ENCODE peak calls at places on chromosome 22, in four cellular contexts. One of them, this sample, is unnamed. For H3K27me3, the result is how much of the 10 kb centered on the place peaks cover.

GRCh38 chr22:29073618-29074275 is 912 bp downstream of the KREMEN1 start:
- DNase-seq in HepG2: peak
- DNase-seq in GM12878: no peak
- DNase-seq in K562: no peak
- DNase-seq in this sample: no peak

GRCh38 chr22:39181778-39182177 is 29.3 kb upstream of the CBX7 start:
- DNase-seq in K562: no peak
- DNase-seq in GM12878: no peak
- DNase-seq in HepG2: no peak
- DNase-seq in this sample: no peak

GRCh38 chr22:31474743-31475142 is 14.9 kb downstream of the EIF4ENIF1 start:
- DNase-seq in GM12878: no peak
- DNase-seq in HepG2: no peak
- DNase-seq in K562: no peak
- DNase-seq in this sample: no peak

GRCh38 chr22:30574095-30574981 is at the start of gene GAL3ST1:
- DNase-seq in HepG2: peak
- DNase-seq in K562: no peak
- DNase-seq in GM12878: no peak
- DNase-seq in this sample: no peak

GRCh38 chr22:17945156-17945850 is 79.1 kb downstream of the MICAL3 start:
- DNase-seq in GM12878: no peak
- DNase-seq in HepG2: no peak
- DNase-seq in K562: no peak
- DNase-seq in this sample: no peak

GRCh38 chr22:40196628-40197027 is 18.9 kb downstream of the TNRC6B start:
- DNase-seq in GM12878: peak
- DNase-seq in HepG2: no peak
- DNase-seq in K562: no peak
- DNase-seq in this sample: peak

GRCh38 chr22:31055322-31056159 is 25.6 kb upstream of the SMTN start:
- DNase-seq in GM12878: no peak
- DNase-seq in K562: no peak
- DNase-seq in HepG2: peak
- DNase-seq in this sample: peak

GRCh38 chr22:48870436-48870835 is 957.2 kb downstream of the BRD1 start:
- DNase-seq in K562: no peak
- DNase-seq in GM12878: no peak
- DNase-seq in HepG2: no peak
- DNase-seq in this sample: no peak

GRCh38 chr22:23565288-23565941 is 14.7 kb downstream of the IGLL1 start:
- DNase-seq in K562: no peak
- DNase-seq in GM12878: no peak
- DNase-seq in HepG2: no peak
- DNase-seq in this sample: no peak

GRCh38 chr22:17388235-17388634 is 19.0 kb downstream of the CECR2 start:
- DNase-seq in HepG2: no peak
- DNase-seq in K562: no peak
- DNase-seq in GM12878: no peak
- DNase-seq in this sample: no peak

DNA sequence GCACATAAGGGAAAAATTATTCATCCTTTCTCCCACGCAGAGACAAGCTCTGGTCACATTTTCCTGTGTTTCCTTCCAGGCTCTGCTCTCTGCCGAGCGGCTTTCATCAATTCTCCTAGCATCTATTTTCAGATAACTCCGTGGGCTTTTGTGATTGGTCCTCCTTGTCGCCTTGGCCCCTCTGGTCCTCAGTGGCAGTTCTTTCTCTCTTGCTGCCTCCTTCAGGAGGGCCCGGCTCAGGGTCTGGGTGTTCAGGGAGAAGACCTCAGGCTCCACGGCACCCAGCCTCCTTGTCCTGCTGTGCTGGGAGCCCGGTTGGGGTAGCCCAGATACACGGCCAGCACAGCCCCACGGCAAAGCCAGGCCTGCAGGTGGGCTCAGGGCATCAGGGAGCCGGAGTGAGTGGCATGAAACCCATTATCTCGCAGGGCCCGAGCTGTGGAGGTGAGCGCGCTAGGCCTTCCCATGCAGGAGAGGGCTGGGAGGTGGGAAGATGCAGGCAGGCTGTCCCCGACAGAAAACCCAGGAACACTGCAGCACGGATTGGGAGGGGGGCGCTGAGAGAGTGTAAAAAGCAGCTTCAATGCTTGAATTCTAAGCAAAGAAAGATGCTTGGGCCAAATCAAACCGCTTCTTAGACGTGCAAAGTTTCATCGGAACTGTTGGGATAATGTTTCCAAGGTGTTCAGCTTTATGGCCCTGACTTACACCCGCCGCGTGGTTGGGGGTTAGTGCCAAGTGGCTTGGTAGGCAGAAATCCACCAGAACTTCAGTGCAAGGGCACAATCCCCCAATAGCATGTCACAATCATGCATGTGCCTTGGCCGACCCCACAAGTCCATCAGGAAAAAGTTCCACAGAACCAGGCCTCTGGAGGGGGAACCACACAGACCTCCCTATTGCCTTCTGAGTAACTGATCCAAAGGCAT is 81.9 kb upstream of the WNT7B start:
- DNase-seq in HepG2: no peak
- DNase-seq in K562: no peak
- DNase-seq in GM12878: no peak
- DNase-seq in this sample: no peak
- H3K4me2 ChIP-seq in HepG2: no peak
- H3K4me2 ChIP-seq in K562: no peak
- H3K4me2 ChIP-seq in GM12878: peak
- H3K4me2 ChIP-seq in this sample: peak

DNA sequence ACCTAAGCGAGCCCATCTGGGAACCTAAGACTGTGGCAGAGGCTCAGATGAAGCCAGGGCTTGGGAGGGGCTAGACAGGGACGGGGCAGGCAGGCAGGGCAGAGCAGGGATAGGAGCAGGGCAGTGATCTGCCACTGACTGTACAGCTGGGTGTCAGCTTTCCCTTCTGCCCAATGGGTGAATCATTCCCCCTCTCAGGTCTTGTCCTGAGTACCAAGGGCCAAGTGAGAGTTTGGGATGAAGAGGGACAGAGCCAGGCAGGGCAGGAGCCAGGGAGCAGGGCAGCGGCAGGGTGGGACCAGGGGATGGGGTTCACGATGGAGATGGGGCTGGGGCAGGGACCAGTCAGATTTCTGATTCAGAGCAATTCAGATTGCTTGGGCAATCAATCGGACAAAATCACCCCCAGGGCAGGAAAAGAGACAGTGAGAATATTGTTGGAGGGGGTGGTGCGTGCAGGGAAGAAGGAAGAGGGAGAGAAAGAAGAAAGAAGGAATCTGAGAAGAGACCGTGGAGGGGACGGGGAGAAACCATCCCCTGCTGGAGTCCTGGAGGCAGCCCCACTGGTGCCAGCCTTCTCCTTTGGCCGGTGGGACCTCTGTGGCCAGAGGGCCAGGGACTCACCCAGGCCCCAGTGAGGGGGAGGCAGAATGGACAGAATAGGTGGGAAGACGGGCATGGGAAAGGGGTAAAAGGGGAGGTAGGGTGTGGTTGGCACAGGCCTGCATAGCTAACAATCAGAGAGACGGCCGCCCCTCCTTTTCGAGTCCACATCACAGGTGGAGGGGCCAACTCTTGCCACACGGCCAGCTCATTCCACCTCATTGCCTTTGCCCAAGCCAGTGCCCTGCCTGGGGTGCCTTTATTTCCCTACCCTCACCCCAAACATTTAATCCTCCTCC is 47.2 kb downstream of the CYTH4 start:
- DNase-seq in GM12878: no peak
- DNase-seq in HepG2: no peak
- DNase-seq in K562: no peak
- DNase-seq in this sample: no peak
- H3K27me3 ChIP-seq in GM12878: under half
- H3K27me3 ChIP-seq in HepG2: under half
- H3K27me3 ChIP-seq in K562: under half
- H3K27me3 ChIP-seq in this sample: under half

GRCh38 chr22:27624042-27624441 is 177.5 kb downstream of the MN1 start:
- DNase-seq in HepG2: no peak
- DNase-seq in GM12878: no peak
- DNase-seq in K562: no peak
- DNase-seq in this sample: no peak
- TF ChIP-seq MYC in HepG2: no peak
- TF ChIP-seq MYC in GM12878: no peak
- TF ChIP-seq MYC in K562: no peak
- TF ChIP-seq MYC in this sample: no peak

DNA sequence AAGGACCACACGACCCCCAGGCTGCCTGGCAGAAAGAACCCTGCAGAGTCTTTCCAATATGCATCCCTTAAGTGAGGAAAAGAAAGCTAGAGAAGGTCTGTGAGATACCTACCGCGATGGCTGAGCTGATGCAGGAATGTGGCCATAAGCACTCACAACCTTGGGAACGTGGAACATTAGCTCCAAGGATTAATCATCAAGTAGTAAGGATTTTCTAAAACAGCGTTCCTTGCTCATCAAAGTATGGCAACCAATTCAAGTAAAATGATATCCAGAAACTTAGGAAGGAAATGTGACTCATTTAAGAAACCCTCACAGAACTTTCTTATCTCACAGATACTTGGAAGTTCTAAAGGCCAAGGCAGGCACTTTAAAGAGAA is 12.8 kb downstream of the PACSIN2 start:
- DNase-seq in K562: no peak
- DNase-seq in HepG2: no peak
- DNase-seq in GM12878: no peak
- DNase-seq in this sample: peak
- H3K4me2 ChIP-seq in K562: peak
- H3K4me2 ChIP-seq in HepG2: peak
- H3K4me2 ChIP-seq in GM12878: peak
- H3K4me2 ChIP-seq in this sample: peak

DNA sequence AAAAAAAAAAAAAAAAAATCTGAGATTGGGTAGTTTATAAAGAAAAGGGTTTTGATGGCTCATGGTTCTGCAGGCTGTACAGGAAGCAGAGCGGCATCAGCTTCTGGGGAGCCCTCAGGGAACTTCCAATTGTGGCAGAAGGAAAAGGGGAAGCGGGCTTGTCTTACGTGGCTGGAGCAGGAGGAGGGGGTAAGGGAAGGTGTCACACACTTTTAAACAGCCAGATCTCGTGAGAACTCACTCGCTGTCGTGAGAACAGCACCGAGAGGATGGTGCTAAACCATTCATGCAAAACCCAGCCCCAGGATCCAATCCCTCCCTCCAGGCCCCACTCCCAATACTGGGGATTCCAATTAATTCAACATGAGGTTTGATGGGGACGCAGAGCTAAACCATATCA is 806.2 kb downstream of the TBC1D22A start:
- DNase-seq in K562: no peak
- DNase-seq in HepG2: no peak
- DNase-seq in GM12878: no peak
- DNase-seq in this sample: no peak
- H3K27me3 ChIP-seq in K562: under half
- H3K27me3 ChIP-seq in HepG2: under half
- H3K27me3 ChIP-seq in GM12878: under half
- H3K27me3 ChIP-seq in this sample: under half

DNA sequence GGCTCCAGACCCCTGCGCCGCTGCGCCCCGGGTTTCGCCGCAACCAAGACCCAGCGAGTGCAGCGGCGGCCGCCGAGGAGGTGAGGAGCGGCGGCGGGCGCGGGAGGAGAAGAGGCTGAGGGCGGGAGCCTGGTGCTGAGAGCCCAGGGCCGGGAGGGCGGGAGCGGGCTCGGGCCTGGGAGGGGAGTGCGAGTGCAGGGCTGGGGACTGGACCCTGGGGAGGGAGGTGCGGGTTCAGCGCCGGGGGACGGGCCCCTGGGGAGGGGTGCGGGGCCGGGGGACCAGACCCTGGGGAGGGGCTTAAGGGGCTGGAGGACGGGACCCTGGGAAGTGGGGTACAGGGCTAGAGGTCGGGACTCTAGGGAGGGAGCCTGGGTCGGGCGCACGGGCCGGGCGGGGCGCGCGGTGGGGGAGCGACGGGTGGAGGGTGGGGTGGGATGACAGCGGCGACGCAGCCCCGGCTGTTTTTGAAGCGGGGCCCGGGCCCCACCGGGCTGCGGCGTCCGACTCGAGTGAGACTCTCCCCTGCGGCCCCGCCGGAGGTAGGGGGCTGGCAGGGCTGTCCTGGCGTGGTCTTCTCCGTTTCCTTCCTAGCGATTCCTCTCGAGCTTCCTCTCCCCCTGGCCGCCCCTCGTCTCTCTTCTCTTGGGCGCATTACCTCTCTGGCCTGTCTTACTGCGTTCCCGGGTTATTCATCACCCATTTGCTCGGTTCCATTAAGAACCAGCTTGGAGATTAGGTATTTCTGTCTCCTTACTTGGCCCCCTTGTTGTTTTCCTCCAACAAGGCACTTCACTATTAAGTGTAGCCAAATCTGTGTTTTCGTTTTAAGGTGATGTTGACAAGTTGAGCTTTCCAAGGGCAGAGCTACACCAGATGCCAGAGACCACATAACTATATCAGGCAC is 745 bp downstream of the NUP50 start:
- DNase-seq in HepG2: no peak
- DNase-seq in K562: peak
- DNase-seq in GM12878: no peak
- DNase-seq in this sample: peak
- TF ChIP-seq MYC in HepG2: no peak
- TF ChIP-seq MYC in K562: no peak
- TF ChIP-seq MYC in GM12878: no peak
- TF ChIP-seq MYC in this sample: no peak

GRCh38 chr22:20836987-20837823 is 21.4 kb downstream of the PI4KA start:
- DNase-seq in HepG2: no peak
- DNase-seq in K562: no peak
- DNase-seq in GM12878: no peak
- DNase-seq in this sample: no peak
- H3K4me2 ChIP-seq in HepG2: no peak
- H3K4me2 ChIP-seq in K562: no peak
- H3K4me2 ChIP-seq in GM12878: no peak
- H3K4me2 ChIP-seq in this sample: no peak

GRCh38 chr22:50312371-50312770 is 4.9 kb upstream of the PLXNB2 start:
- DNase-seq in HepG2: no peak
- DNase-seq in K562: no peak
- DNase-seq in GM12878: no peak
- DNase-seq in this sample: no peak
- H3K27me3 ChIP-seq in HepG2: under half
- H3K27me3 ChIP-seq in K562: under half
- H3K27me3 ChIP-seq in GM12878: under half
- H3K27me3 ChIP-seq in this sample: under half